ENCODE peak calls at places on chromosomes 12 and 14, in four cellular contexts. E is chondrocyte, D is astrocyte of the spinal cord, B is AG10803. C is an unnamed sample.

GRCh38 chr12:48969847-48970701 is 1.5 kb downstream of the WNT10B start:
- DNase-seq in E (no peak), D (no peak), B (no peak), C (peak)

GRCh38 chr12:80821513-80822000 is 104.8 kb downstream of the MYF5 start:
- DNase-seq in E (no peak), D (no peak), B (no peak), C (no peak)

GRCh38 chr12:120100630-120101029 is 15.9 kb downstream of the RAB35 start:
- DNase-seq in E (no peak), D (peak), B (peak), C (peak)

GRCh38 chr12:99910342-99910741 is 74.4 kb downstream of the ANKS1B start:
- DNase-seq in E (no peak), D (no peak), B (no peak), C (no peak)

GRCh38 chr14:25431211-25432076 is 381.5 kb upstream of the STXBP6 start:
- DNase-seq in E (no peak), D (no peak), B (no peak), C (no peak)

GRCh38 chr14:33796356-33796755 is 154.5 kb downstream of the EGLN3 start:
- DNase-seq in E (no peak), D (peak), B (peak), C (peak)

GRCh38 chr12:104083769-104084475 is 19.6 kb downstream of the HCFC2 start:
- DNase-seq in E (no peak), D (no peak), B (no peak), C (no peak)

GRCh38 chr12:121793501-121793835 is at the start of gene RHOF:
- DNase-seq in E (no peak), D (no peak), B (no peak), C (no peak)

GRCh38 chr14:31229638-31230229 is 22.1 kb upstream of the HECTD1 start:
- DNase-seq in E (no peak), D (peak), B (peak), C (peak)

GRCh38 chr12:128572311-128572810 is 251.4 kb downstream of the SLC15A4 start:
- DNase-seq in E (no peak), D (no peak), B (no peak), C (no peak)

GRCh38 chr12:32505546-32505945 is 106.2 kb downstream of the FGD4 start:
- DNase-seq in E (no peak), D (no peak), B (no peak), C (no peak)

GRCh38 chr14:37588667-37588955 is 6.4 kb downstream of the FOXA1 start:
- DNase-seq in E (no peak), D (no peak), B (no peak), C (no peak)

GRCh38 chr12:104751024-104751570 is 207.0 kb downstream of the SLC41A2 start:
- DNase-seq in E (no peak), D (no peak), B (no peak), C (no peak)

GRCh38 chr12:31524791-31525495 is 66.0 kb downstream of the DENND5B start:
- DNase-seq in E (no peak), D (peak), B (peak), C (peak)

GRCh38 chr12:89156324-89156723 is 196.0 kb downstream of the DUSP6 start:
- DNase-seq in E (no peak), D (no peak), B (no peak), C (peak)